ENCODE peak calls at places on chromosomes 1 and 21, in six cellular contexts. M is GM10248, J is DND-41, Z is WTC11, X is astrocyte, Y is fibroblast of lung. G is an unnamed sample.

GRCh38 chr1:196896355-196896754 is 8.5 kb downstream of the CFHR4 start:
- DNase-seq in M (no peak), Z (no peak), X (no peak), Y (no peak), J (no peak), G (no peak)

GRCh38 chr21:16534408-16535099 is 804.8 kb downstream of the USP25 start:
- DNase-seq in J (no peak), Z (no peak), X (peak), M (no peak), Y (peak), G (no peak)

GRCh38 chr1:6866825-6867224 is 81.6 kb downstream of the CAMTA1 start:
- DNase-seq in Z (no peak), M (no peak), J (no peak), Y (peak), X (no peak), G (no peak)

GRCh38 chr1:200242379-200243041 is 167.3 kb downstream of the ZNF281 start:
- DNase-seq in Y (peak), Z (no peak), J (no peak), X (no peak), M (no peak), G (no peak)

GRCh38 chr1:24416666-24417391 is 1.2 kb downstream of the NIPAL3 start:
- DNase-seq in J (peak), Z (no peak), X (peak), M (peak), Y (peak), G (peak)

GRCh38 chr1:11227106-11228077 is 35.0 kb downstream of the MTOR start:
- DNase-seq in J (no peak), Z (no peak), Y (no peak), M (peak), X (no peak), G (no peak)

GRCh38 chr1:91685994-91686393 is 185.3 kb downstream of the CDC7 start:
- DNase-seq in Y (no peak), Z (no peak), X (no peak), J (no peak), M (no peak), G (peak)

GRCh38 chr1:161738627-161739287 is 10.8 kb upstream of the DUSP12 start:
- DNase-seq in M (peak), J (peak), X (peak), Z (peak), Y (peak), G (peak)

GRCh38 chr21:39845581-39846130 is 21.6 kb upstream of the PCP4 start:
- DNase-seq in M (no peak), Z (no peak), Y (peak), X (peak), J (no peak), G (no peak)

GRCh38 chr1:102852583-102852982 is 255.7 kb downstream of the COL11A1 start:
- DNase-seq in M (no peak), Y (no peak), J (no peak), Z (no peak), X (no peak), G (no peak)

GRCh38 chr1:203692565-203693470 is 66.2 kb downstream of the ATP2B4 start:
- DNase-seq in J (no peak), M (no peak), Z (no peak), X (peak), Y (peak), G (peak)

GRCh38 chr1:209354111-209354839 is 229.2 kb upstream of the CAMK1G start:
- DNase-seq in M (peak), X (peak), Z (peak), Y (peak), J (peak), G (peak)
- TF ChIP-seq CTCF in M (peak), X (peak), Z (peak), Y (peak), J (peak), G (peak)

GRCh38 chr1:89953072-89953626 is 41.8 kb upstream of the ZNF326 start:
- DNase-seq in M (no peak), J (peak), Y (peak), Z (peak), X (peak), G (peak)
- TF ChIP-seq CTCF in M (peak), J (peak), Y (no peak), Z (no peak), X (no peak), G (peak)

GRCh38 chr1:27009601-27010197 is 3.0 kb downstream of the TENT5B start:
- DNase-seq in X (no peak), Y (no peak), M (no peak), Z (no peak), J (no peak), G (peak)
- TF ChIP-seq CTCF in X (no peak), Y (no peak), M (no peak), Z (no peak), J (no peak), G (no peak)

GRCh38 chr1:4172659-4173599 is 272.9 kb upstream of the C1orf174 start:
- DNase-seq in M (peak), X (no peak), Z (no peak), Y (no peak), J (peak), G (no peak)
- TF ChIP-seq CTCF in M (no peak), X (no peak), Z (no peak), Y (no peak), J (peak), G (no peak)

G was measured in MCF 10A.